ENCODE peak calls at places on chromosomes 7 and 10, in six cellular contexts. One of them, this sample, is unnamed.

GRCh38 chr10:84262190-84262956 is 17.5 kb downstream of the RGR start:
- DNase-seq in SK-N-SH: no peak
- DNase-seq in hepatocyte: no peak
- DNase-seq in Karpas-422: no peak
- DNase-seq in neural progenitor cell: no peak
- DNase-seq in HCT116: no peak
- DNase-seq in this sample: no peak

GRCh38 chr7:88546808-88547207 is 212.7 kb upstream of the ZNF804B start:
- DNase-seq in SK-N-SH: peak; percentile 14
- DNase-seq in hepatocyte: peak; percentile 15
- DNase-seq in Karpas-422: peak; percentile 83
- DNase-seq in neural progenitor cell: peak; percentile 54
- DNase-seq in HCT116: peak; percentile 58
- DNase-seq in this sample: peak; percentile 44

GRCh38 chr7:77797734-77798393 is 370 bp downstream of the TMEM60 start:
- DNase-seq in SK-N-SH: peak; percentile 30
- DNase-seq in hepatocyte: no peak
- DNase-seq in Karpas-422: peak; percentile 49
- DNase-seq in neural progenitor cell: peak; percentile 78
- DNase-seq in HCT116: no peak
- DNase-seq in this sample: no peak

GRCh38 chr7:31027161-31027965 is 24.7 kb upstream of the ADCYAP1R1 start:
- DNase-seq in SK-N-SH: peak; percentile 79
- DNase-seq in hepatocyte: peak; percentile 65
- DNase-seq in Karpas-422: no peak
- DNase-seq in neural progenitor cell: peak; percentile 85
- DNase-seq in HCT116: no peak
- DNase-seq in this sample: no peak

GRCh38 chr7:100655908-100656674 is at the start of gene ACTL6B:
- DNase-seq in SK-N-SH: peak; percentile 100
- DNase-seq in hepatocyte: peak; percentile 73
- DNase-seq in Karpas-422: no peak
- DNase-seq in neural progenitor cell: peak; percentile 95
- DNase-seq in HCT116: no peak
- DNase-seq in this sample: no peak

GRCh38 chr7:12287886-12288285 is 76.8 kb downstream of the TMEM106B start:
- DNase-seq in SK-N-SH: no peak
- DNase-seq in hepatocyte: no peak
- DNase-seq in Karpas-422: no peak
- DNase-seq in neural progenitor cell: no peak
- DNase-seq in HCT116: no peak
- DNase-seq in this sample: no peak

GRCh38 chr7:5701085-5701914 is 80.2 kb downstream of the RNF216 start:
- DNase-seq in SK-N-SH: no peak
- DNase-seq in hepatocyte: no peak
- DNase-seq in Karpas-422: peak; percentile 46
- DNase-seq in neural progenitor cell: no peak
- DNase-seq in HCT116: no peak
- DNase-seq in this sample: no peak

GRCh38 chr10:86868353-86868752 is 89.1 kb downstream of the MMRN2 start:
- DNase-seq in SK-N-SH: no peak
- DNase-seq in hepatocyte: peak; percentile 80
- DNase-seq in Karpas-422: no peak
- DNase-seq in neural progenitor cell: peak; percentile 83
- DNase-seq in HCT116: no peak
- DNase-seq in this sample: no peak

GRCh38 chr7:28200598-28200997 is 20.0 kb upstream of the JAZF1 start:
- DNase-seq in SK-N-SH: no peak
- DNase-seq in hepatocyte: no peak
- DNase-seq in Karpas-422: no peak
- DNase-seq in neural progenitor cell: no peak
- DNase-seq in HCT116: no peak
- DNase-seq in this sample: peak; percentile 25

GRCh38 chr10:28592953-28593352 is 60.0 kb downstream of the WAC start:
- DNase-seq in SK-N-SH: no peak
- DNase-seq in hepatocyte: peak; percentile 26
- DNase-seq in Karpas-422: no peak
- DNase-seq in neural progenitor cell: no peak
- DNase-seq in HCT116: peak; percentile 2
- DNase-seq in this sample: no peak
- H3K4me1 ChIP-seq in SK-N-SH: peaks cover 7% of the 10 kb centered on the region
- H3K4me1 ChIP-seq in hepatocyte: peaks cover 11% of the 10 kb centered on the region
- H3K4me1 ChIP-seq in Karpas-422: no peaks in the 10 kb centered on the region
- H3K4me1 ChIP-seq in neural progenitor cell: no peaks in the 10 kb centered on the region
- H3K4me1 ChIP-seq in HCT116: peaks cover 20% of the 10 kb centered on the region
- H3K4me1 ChIP-seq in this sample: no peaks in the 10 kb centered on the region

GRCh38 chr7:155481764-155482163 is 23.8 kb downstream of the EN2 start:
- DNase-seq in SK-N-SH: no peak
- DNase-seq in hepatocyte: no peak
- DNase-seq in Karpas-422: no peak
- DNase-seq in neural progenitor cell: no peak
- DNase-seq in HCT116: no peak
- DNase-seq in this sample: no peak

GRCh38 chr7:155482511-155483183 is 24.7 kb downstream of the EN2 start:
- DNase-seq in SK-N-SH: no peak
- DNase-seq in hepatocyte: no peak
- DNase-seq in Karpas-422: no peak
- DNase-seq in neural progenitor cell: no peak
- DNase-seq in HCT116: no peak
- DNase-seq in this sample: no peak

GRCh38 chr7:155483868-155484325 is 26.0 kb downstream of the EN2 start:
- DNase-seq in SK-N-SH: peak; percentile 52
- DNase-seq in hepatocyte: no peak
- DNase-seq in Karpas-422: no peak
- DNase-seq in neural progenitor cell: no peak
- DNase-seq in HCT116: no peak
- DNase-seq in this sample: no peak

GRCh38 chr7:155484483-155485399 is 26.8 kb downstream of the EN2 start:
- DNase-seq in SK-N-SH: no peak
- DNase-seq in hepatocyte: no peak
- DNase-seq in Karpas-422: no peak
- DNase-seq in neural progenitor cell: no peak
- DNase-seq in HCT116: no peak
- DNase-seq in this sample: no peak

GRCh38 chr7:155483245-155483644 is 25.3 kb downstream of the EN2 start:
- DNase-seq in SK-N-SH: no peak
- DNase-seq in hepatocyte: no peak
- DNase-seq in Karpas-422: no peak
- DNase-seq in neural progenitor cell: peak; percentile 61
- DNase-seq in HCT116: no peak
- DNase-seq in this sample: no peak
- H2AFZ ChIP-seq in SK-N-SH: no peak overlapping the region
- H2AFZ ChIP-seq in hepatocyte: no peak overlapping the region
- H2AFZ ChIP-seq in Karpas-422: no peak overlapping the region
- H2AFZ ChIP-seq in neural progenitor cell: no peak overlapping the region
- H2AFZ ChIP-seq in HCT116: no peak overlapping the region
- H2AFZ ChIP-seq in this sample: no peak overlapping the region

GRCh38 chr10:125008689-125009579 is 67.0 kb downstream of the ZRANB1 start:
- DNase-seq in SK-N-SH: no peak
- DNase-seq in hepatocyte: no peak
- DNase-seq in Karpas-422: no peak
- DNase-seq in neural progenitor cell: peak; percentile 63
- DNase-seq in HCT116: no peak
- DNase-seq in this sample: no peak

GRCh38 chr10:125011171-125011925 is 69.4 kb downstream of the ZRANB1 start:
- DNase-seq in SK-N-SH: no peak
- DNase-seq in hepatocyte: no peak
- DNase-seq in Karpas-422: no peak
- DNase-seq in neural progenitor cell: no peak
- DNase-seq in HCT116: no peak
- DNase-seq in this sample: no peak

GRCh38 chr10:125010362-125010761 is 68.4 kb downstream of the ZRANB1 start:
- DNase-seq in SK-N-SH: peak; percentile 26
- DNase-seq in hepatocyte: no peak
- DNase-seq in Karpas-422: no peak
- DNase-seq in neural progenitor cell: no peak
- DNase-seq in HCT116: no peak
- DNase-seq in this sample: no peak

GRCh38 chr10:125007436-125007835 is 65.5 kb downstream of the ZRANB1 start:
- DNase-seq in SK-N-SH: no peak
- DNase-seq in hepatocyte: no peak
- DNase-seq in Karpas-422: no peak
- DNase-seq in neural progenitor cell: no peak
- DNase-seq in HCT116: no peak
- DNase-seq in this sample: no peak

GRCh38 chr10:125009580-125010235 is 67.8 kb downstream of the ZRANB1 start:
- DNase-seq in SK-N-SH: no peak
- DNase-seq in hepatocyte: no peak
- DNase-seq in Karpas-422: no peak
- DNase-seq in neural progenitor cell: no peak
- DNase-seq in HCT116: no peak
- DNase-seq in this sample: no peak
- H3K4me1 ChIP-seq in SK-N-SH: peaks cover 95% of the 10 kb centered on the region
- H3K4me1 ChIP-seq in hepatocyte: no peaks in the 10 kb centered on the region
- H3K4me1 ChIP-seq in Karpas-422: no peaks in the 10 kb centered on the region
- H3K4me1 ChIP-seq in neural progenitor cell: peaks cover 28% of the 10 kb centered on the region
- H3K4me1 ChIP-seq in HCT116: peaks cover 4% of the 10 kb centered on the region
- H3K4me1 ChIP-seq in this sample: no peaks in the 10 kb centered on the region

GRCh38 chr7:105055621-105056020 is 41.6 kb downstream of the KMT2E start:
- DNase-seq in SK-N-SH: no peak
- DNase-seq in hepatocyte: no peak
- DNase-seq in Karpas-422: no peak
- DNase-seq in neural progenitor cell: no peak
- DNase-seq in HCT116: no peak
- DNase-seq in this sample: no peak
- H2AFZ ChIP-seq in SK-N-SH: no peak overlapping the region
- H2AFZ ChIP-seq in hepatocyte: no peak overlapping the region
- H2AFZ ChIP-seq in Karpas-422: no peak overlapping the region
- H2AFZ ChIP-seq in neural progenitor cell: no peak overlapping the region
- H2AFZ ChIP-seq in HCT116: no peak overlapping the region
- H2AFZ ChIP-seq in this sample: no peak overlapping the region